ENCODE peak calls at places on chromosomes 4 and X, in four cellular contexts. One of them, this sample, is unnamed.
A peak's percentile ranks its signal among the peaks of the same experiment; 100 is the strongest.

GRCh38 chrX:18424482-18425198 is 768 bp upstream of the CDKL5 start:
- DNase-seq in psoas muscle: no peak
- DNase-seq in Peyer's patch: peak; percentile 38
- DNase-seq in CD4-positive, alpha-beta T cell: peak; percentile 6
- DNase-seq in this sample: peak; percentile 72

GRCh38 chr4:24742335-24742734 is 53.0 kb upstream of the SOD3 start:
- DNase-seq in Peyer's patch: no peak
- DNase-seq in psoas muscle: no peak
- DNase-seq in CD4-positive, alpha-beta T cell: no peak
- DNase-seq in this sample: no peak

GRCh38 chr4:103915224-103915869 is 195.6 kb upstream of the TACR3 start:
- DNase-seq in psoas muscle: no peak
- DNase-seq in Peyer's patch: no peak
- DNase-seq in CD4-positive, alpha-beta T cell: no peak
- DNase-seq in this sample: peak; percentile 13

GRCh38 chrX:69144854-69145253 is 20.4 kb downstream of the PJA1 start:
- DNase-seq in psoas muscle: no peak
- DNase-seq in CD4-positive, alpha-beta T cell: no peak
- DNase-seq in Peyer's patch: no peak
- DNase-seq in this sample: no peak

GRCh38 chrX:39058724-39059123 is 257.5 kb downstream of the MID1IP1 start:
- DNase-seq in CD4-positive, alpha-beta T cell: no peak
- DNase-seq in psoas muscle: no peak
- DNase-seq in Peyer's patch: no peak
- DNase-seq in this sample: no peak

GRCh38 chr4:48909697-48910096 is 3.1 kb upstream of the OCIAD2 start:
- DNase-seq in psoas muscle: no peak
- DNase-seq in CD4-positive, alpha-beta T cell: no peak
- DNase-seq in Peyer's patch: no peak
- DNase-seq in this sample: no peak

GRCh38 chrX:80984118-80984517 is 174.4 kb upstream of the BRWD3 start:
- DNase-seq in Peyer's patch: no peak
- DNase-seq in psoas muscle: no peak
- DNase-seq in CD4-positive, alpha-beta T cell: no peak
- DNase-seq in this sample: no peak

GRCh38 chr4:36485885-36486284 is 204.5 kb downstream of the DTHD1 start:
- DNase-seq in CD4-positive, alpha-beta T cell: no peak
- DNase-seq in psoas muscle: no peak
- DNase-seq in Peyer's patch: no peak
- DNase-seq in this sample: no peak

GRCh38 chrX:39550795-39551361 is 546.9 kb downstream of the BCOR start:
- DNase-seq in psoas muscle: no peak
- DNase-seq in Peyer's patch: no peak
- DNase-seq in CD4-positive, alpha-beta T cell: no peak
- DNase-seq in this sample: no peak

DNA sequence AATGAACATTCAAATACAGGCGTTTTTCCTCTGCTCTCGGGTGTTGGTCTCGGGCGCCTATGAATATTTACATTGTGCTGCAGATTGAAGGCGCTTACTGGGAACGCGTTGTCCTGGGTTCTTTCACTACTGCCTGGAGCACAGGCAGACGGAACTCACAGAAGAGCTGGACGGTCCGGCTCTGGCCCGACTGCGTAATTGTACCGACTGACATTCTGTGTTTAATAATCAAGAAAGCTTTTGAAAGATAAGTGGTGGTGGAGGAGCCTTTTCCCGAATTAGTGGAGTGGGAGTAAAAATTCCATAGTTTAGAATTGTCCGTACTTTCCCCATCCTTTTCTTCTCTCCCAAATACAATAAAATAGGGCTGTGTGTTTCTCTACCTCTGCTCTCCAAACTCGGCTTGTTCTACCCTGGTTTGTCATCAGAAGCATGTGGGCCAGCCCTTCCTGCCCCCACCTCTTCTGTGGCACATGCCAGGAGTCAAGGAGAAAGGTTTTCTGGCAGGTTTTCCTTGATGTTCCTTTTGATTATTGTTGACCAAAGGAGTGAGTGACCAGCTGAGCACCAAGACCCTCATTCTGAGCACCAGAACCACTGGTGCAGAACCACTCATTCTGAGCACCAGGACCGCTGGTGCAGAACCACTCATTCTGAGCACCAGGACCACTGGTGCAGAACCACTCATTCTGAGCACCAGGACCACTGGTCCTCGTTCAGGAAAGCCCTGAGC is 2.3 kb downstream of the FHDC1 start:
- DNase-seq in psoas muscle: no peak
- DNase-seq in CD4-positive, alpha-beta T cell: no peak
- DNase-seq in Peyer's patch: no peak
- DNase-seq in this sample: no peak
- H3K27me3 ChIP-seq in psoas muscle: no peaks in the 10 kb centered on the region
- H3K27me3 ChIP-seq in CD4-positive, alpha-beta T cell: peaks cover 57% of the 10 kb centered on the region
- H3K27me3 ChIP-seq in Peyer's patch: no peaks in the 10 kb centered on the region
- H3K27me3 ChIP-seq in this sample: no peaks in the 10 kb centered on the region

GRCh38 chr4:7252510-7253340 is 60.4 kb downstream of the SORCS2 start:
- DNase-seq in Peyer's patch: no peak
- DNase-seq in psoas muscle: no peak
- DNase-seq in CD4-positive, alpha-beta T cell: no peak
- DNase-seq in this sample: no peak
- H3K27me3 ChIP-seq in Peyer's patch: no peaks in the 10 kb centered on the region
- H3K27me3 ChIP-seq in psoas muscle: no peaks in the 10 kb centered on the region
- H3K27me3 ChIP-seq in CD4-positive, alpha-beta T cell: no peaks in the 10 kb centered on the region
- H3K27me3 ChIP-seq in this sample: no peaks in the 10 kb centered on the region

GRCh38 chrX:72306851-72307645 is 1.3 kb upstream of the CITED1 start:
- DNase-seq in CD4-positive, alpha-beta T cell: no peak
- DNase-seq in Peyer's patch: peak; percentile 37
- DNase-seq in psoas muscle: peak; percentile 61
- DNase-seq in this sample: peak; percentile 48
- H3K27me3 ChIP-seq in CD4-positive, alpha-beta T cell: peaks cover 68% of the 10 kb centered on the region
- H3K27me3 ChIP-seq in Peyer's patch: no peaks in the 10 kb centered on the region
- H3K27me3 ChIP-seq in psoas muscle: no peaks in the 10 kb centered on the region
- H3K27me3 ChIP-seq in this sample: peaks cover 1% of the 10 kb centered on the region

DNA sequence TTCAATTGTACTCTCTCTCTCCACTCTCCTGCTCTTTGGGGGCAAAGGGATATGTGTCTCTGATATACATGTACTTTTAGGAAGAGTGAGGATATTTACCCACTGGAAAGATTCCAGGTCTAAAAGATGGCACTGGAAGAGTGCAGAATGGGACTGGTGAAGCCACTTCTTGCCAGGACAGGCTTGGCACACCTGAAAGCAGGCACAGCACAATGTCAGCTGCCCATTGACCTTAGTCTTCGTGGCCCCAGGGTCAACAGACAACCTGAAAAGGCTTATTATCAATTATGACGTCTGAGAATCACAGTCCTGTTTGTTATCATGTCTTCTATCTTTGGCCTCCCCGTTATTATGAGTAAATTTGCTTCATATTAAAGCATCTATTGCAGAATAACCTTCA is 86.7 kb upstream of the PAK3 start:
- DNase-seq in CD4-positive, alpha-beta T cell: no peak
- DNase-seq in psoas muscle: no peak
- DNase-seq in Peyer's patch: no peak
- DNase-seq in this sample: no peak
- H3K27me3 ChIP-seq in CD4-positive, alpha-beta T cell: no peaks in the 10 kb centered on the region
- H3K27me3 ChIP-seq in psoas muscle: peaks cover 2% of the 10 kb centered on the region
- H3K27me3 ChIP-seq in Peyer's patch: no peaks in the 10 kb centered on the region
- H3K27me3 ChIP-seq in this sample: no peaks in the 10 kb centered on the region

GRCh38 chr4:8858925-8859210 is 12.8 kb downstream of the HMX1 start:
- DNase-seq in CD4-positive, alpha-beta T cell: no peak
- DNase-seq in Peyer's patch: no peak
- DNase-seq in psoas muscle: no peak
- DNase-seq in this sample: no peak
- H3K27me3 ChIP-seq in CD4-positive, alpha-beta T cell: peaks cover 70% of the 10 kb centered on the region
- H3K27me3 ChIP-seq in Peyer's patch: no peaks in the 10 kb centered on the region
- H3K27me3 ChIP-seq in psoas muscle: peaks cover 3% of the 10 kb centered on the region
- H3K27me3 ChIP-seq in this sample: no peaks in the 10 kb centered on the region

DNA sequence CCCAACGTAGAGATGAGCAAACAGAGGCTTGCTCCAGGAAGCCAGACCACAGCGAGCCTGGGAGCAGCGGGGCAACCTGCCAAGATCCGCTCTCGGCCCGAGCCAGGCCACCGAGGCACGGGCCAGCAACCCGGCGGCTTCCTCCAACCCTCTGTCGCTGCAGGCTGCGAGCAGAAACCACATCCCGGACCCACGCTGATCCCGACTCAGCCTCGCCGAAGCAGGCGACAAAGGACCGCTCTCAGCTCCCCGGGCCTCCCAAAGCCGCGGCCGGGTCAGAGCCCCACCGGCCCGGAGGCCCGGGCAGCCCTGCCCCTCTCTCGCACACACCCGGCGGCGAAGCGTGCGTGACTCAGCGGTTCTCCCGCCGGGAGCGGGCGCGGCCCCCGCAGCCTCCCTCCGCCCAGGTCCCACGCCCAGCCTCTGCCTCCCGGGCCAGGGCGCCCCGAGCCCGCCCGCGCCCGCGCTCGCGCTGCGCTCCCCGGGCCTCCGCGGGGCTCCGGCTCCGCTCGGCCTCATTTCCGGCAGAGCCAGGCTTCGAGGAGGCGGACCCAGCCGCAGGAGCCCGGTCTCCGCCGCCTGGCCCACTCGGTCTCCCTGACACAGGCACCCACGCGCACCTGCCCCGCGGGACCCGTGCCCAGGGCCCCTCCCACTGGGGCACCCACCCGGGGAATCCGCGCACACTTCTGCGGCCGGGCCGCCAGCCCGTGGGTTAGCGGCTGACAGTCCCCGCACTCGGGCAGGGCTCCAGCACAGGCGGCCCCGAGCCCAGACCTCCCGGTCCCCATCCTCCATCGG is 1.7 kb downstream of the PPP2R2C start:
- DNase-seq in Peyer's patch: no peak
- DNase-seq in psoas muscle: peak; percentile 61
- DNase-seq in CD4-positive, alpha-beta T cell: no peak
- DNase-seq in this sample: no peak
- H3K27me3 ChIP-seq in Peyer's patch: no peaks in the 10 kb centered on the region
- H3K27me3 ChIP-seq in psoas muscle: peaks cover 3% of the 10 kb centered on the region
- H3K27me3 ChIP-seq in CD4-positive, alpha-beta T cell: peaks cover 58% of the 10 kb centered on the region
- H3K27me3 ChIP-seq in this sample: peaks cover 3% of the 10 kb centered on the region

DNA sequence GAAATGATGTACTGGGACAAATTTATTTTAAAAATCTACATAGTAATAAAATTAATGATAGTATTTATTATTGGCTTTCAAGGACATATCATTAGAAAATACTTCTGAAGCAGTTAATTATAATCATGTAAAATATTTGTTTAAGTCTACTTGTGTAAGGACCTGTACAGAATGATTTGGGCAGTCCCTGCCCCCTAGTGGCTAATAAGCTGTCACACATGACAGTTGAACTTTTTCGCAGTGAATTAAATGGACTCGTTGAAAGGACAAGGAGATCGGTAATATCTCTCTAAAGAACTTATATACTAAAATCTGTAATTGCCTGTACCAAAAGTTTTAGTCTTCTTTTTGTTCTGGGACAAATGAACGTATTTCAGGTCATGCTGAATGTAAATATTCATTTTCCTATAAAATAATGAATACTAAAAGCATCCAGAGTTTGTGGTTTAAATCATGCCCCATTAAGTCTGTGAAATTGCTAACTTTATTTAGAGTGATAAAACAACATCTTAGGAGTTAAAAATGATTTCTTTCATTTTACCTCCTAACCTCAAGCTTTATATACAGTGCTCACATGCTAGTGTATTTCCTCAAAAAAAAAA is 13.6 kb downstream of the EXOC1 start:
- DNase-seq in CD4-positive, alpha-beta T cell: no peak
- DNase-seq in psoas muscle: no peak
- DNase-seq in Peyer's patch: no peak
- DNase-seq in this sample: peak; percentile 25
- H3K27me3 ChIP-seq in CD4-positive, alpha-beta T cell: no peaks in the 10 kb centered on the region
- H3K27me3 ChIP-seq in psoas muscle: no peaks in the 10 kb centered on the region
- H3K27me3 ChIP-seq in Peyer's patch: no peaks in the 10 kb centered on the region
- H3K27me3 ChIP-seq in this sample: no peaks in the 10 kb centered on the region

DNA sequence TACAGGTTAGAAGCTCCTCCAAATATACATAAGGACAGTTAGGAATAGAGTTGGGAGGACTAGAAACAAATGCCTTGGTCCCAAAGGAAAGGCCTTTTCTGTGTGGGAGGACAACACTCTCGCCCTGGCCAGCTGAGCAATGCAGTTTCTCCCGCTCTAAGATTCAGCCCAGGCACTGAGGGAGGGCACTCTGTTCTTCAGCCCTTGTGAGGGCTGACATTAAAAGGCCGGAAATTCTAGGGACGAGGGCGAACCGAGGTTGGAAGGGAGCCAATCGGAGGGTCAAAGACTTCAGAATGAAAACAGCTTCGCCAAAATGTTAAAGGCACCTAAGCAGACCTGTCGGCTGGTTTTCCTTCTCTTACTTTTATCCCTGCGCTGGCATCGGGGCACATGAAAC is 2.9 kb upstream of the PTCHD1 start:
- DNase-seq in CD4-positive, alpha-beta T cell: no peak
- DNase-seq in Peyer's patch: no peak
- DNase-seq in psoas muscle: no peak
- DNase-seq in this sample: no peak
- H3K27me3 ChIP-seq in CD4-positive, alpha-beta T cell: peaks cover 8% of the 10 kb centered on the region
- H3K27me3 ChIP-seq in Peyer's patch: no peaks in the 10 kb centered on the region
- H3K27me3 ChIP-seq in psoas muscle: no peaks in the 10 kb centered on the region
- H3K27me3 ChIP-seq in this sample: no peaks in the 10 kb centered on the region

GRCh38 chr4:122822466-122822865 is 4.2 kb upstream of the FGF2 start:
- DNase-seq in Peyer's patch: no peak
- DNase-seq in psoas muscle: no peak
- DNase-seq in CD4-positive, alpha-beta T cell: no peak
- DNase-seq in this sample: no peak
- H3K27me3 ChIP-seq in Peyer's patch: no peaks in the 10 kb centered on the region
- H3K27me3 ChIP-seq in psoas muscle: no peaks in the 10 kb centered on the region
- H3K27me3 ChIP-seq in CD4-positive, alpha-beta T cell: peaks cover 28% of the 10 kb centered on the region
- H3K27me3 ChIP-seq in this sample: no peaks in the 10 kb centered on the region